ENCODE peak calls at places on chromosomes 3 and 15, in nine cellular contexts. One of them, this sample, is unnamed.

GRCh38 chr3:143885803-143886427 is 37.6 kb upstream of the SLC9A9 start:
- DNase-seq in Peyer's patch: no peak
- DNase-seq in AG09319: peak; percentile 14
- DNase-seq in foreskin fibroblast: peak; percentile 66
- DNase-seq in GM12865: peak; percentile 74
- DNase-seq in neural crest cell: peak; percentile 15
- DNase-seq in lower leg skin: no peak
- DNase-seq in esophagus squamous epithelium: no peak
- DNase-seq in A673: peak; percentile 70
- DNase-seq in this sample: no peak

GRCh38 chr3:197380786-197381185 is 82.4 kb upstream of the DLG1 start:
- DNase-seq in neural crest cell: no peak
- DNase-seq in Peyer's patch: no peak
- DNase-seq in lower leg skin: no peak
- DNase-seq in esophagus squamous epithelium: no peak
- DNase-seq in foreskin fibroblast: no peak
- DNase-seq in A673: no peak
- DNase-seq in AG09319: no peak
- DNase-seq in GM12865: peak; percentile 61
- DNase-seq in this sample: peak; percentile 37

GRCh38 chr15:77860101-77860691 is 217.3 kb downstream of the TBC1D2B start:
- DNase-seq in GM12865: no peak
- DNase-seq in A673: no peak
- DNase-seq in foreskin fibroblast: no peak
- DNase-seq in AG09319: no peak
- DNase-seq in esophagus squamous epithelium: no peak
- DNase-seq in neural crest cell: no peak
- DNase-seq in Peyer's patch: no peak
- DNase-seq in lower leg skin: no peak
- DNase-seq in this sample: no peak

GRCh38 chr3:129593230-129593594 is 13.3 kb downstream of the PLXND1 start:
- DNase-seq in A673: no peak
- DNase-seq in Peyer's patch: no peak
- DNase-seq in AG09319: no peak
- DNase-seq in foreskin fibroblast: no peak
- DNase-seq in esophagus squamous epithelium: no peak
- DNase-seq in neural crest cell: no peak
- DNase-seq in lower leg skin: no peak
- DNase-seq in GM12865: no peak
- DNase-seq in this sample: no peak

GRCh38 chr3:119145500-119146167 is at the start of gene TEX55:
- DNase-seq in A673: peak; percentile 66
- DNase-seq in AG09319: peak; percentile 11
- DNase-seq in GM12865: peak; percentile 46
- DNase-seq in neural crest cell: no peak
- DNase-seq in foreskin fibroblast: peak; percentile 42
- DNase-seq in esophagus squamous epithelium: no peak
- DNase-seq in lower leg skin: no peak
- DNase-seq in Peyer's patch: no peak
- DNase-seq in this sample: no peak

GRCh38 chr15:29568840-29569532 is 253.3 kb downstream of the TJP1 start:
- DNase-seq in Peyer's patch: no peak
- DNase-seq in neural crest cell: no peak
- DNase-seq in AG09319: no peak
- DNase-seq in A673: peak; percentile 40
- DNase-seq in esophagus squamous epithelium: no peak
- DNase-seq in foreskin fibroblast: peak; percentile 21
- DNase-seq in GM12865: peak; percentile 7
- DNase-seq in lower leg skin: no peak
- DNase-seq in this sample: no peak

GRCh38 chr3:112392393-112393359 is 59.7 kb downstream of the CD200 start:
- DNase-seq in GM12865: no peak
- DNase-seq in Peyer's patch: no peak
- DNase-seq in neural crest cell: no peak
- DNase-seq in foreskin fibroblast: no peak
- DNase-seq in AG09319: no peak
- DNase-seq in lower leg skin: no peak
- DNase-seq in esophagus squamous epithelium: no peak
- DNase-seq in A673: no peak
- DNase-seq in this sample: no peak

GRCh38 chr3:82133070-82133606 is 371.7 kb upstream of the GBE1 start:
- DNase-seq in AG09319: peak; percentile 25
- DNase-seq in foreskin fibroblast: peak; percentile 82
- DNase-seq in Peyer's patch: peak; percentile 19
- DNase-seq in neural crest cell: peak; percentile 54
- DNase-seq in esophagus squamous epithelium: no peak
- DNase-seq in A673: peak; percentile 57
- DNase-seq in GM12865: peak; percentile 77
- DNase-seq in lower leg skin: peak; percentile 48
- DNase-seq in this sample: peak; percentile 65

GRCh38 chr15:60548101-60548500 is 69.2 kb upstream of the ICE2 start:
- DNase-seq in lower leg skin: no peak
- DNase-seq in foreskin fibroblast: no peak
- DNase-seq in esophagus squamous epithelium: no peak
- DNase-seq in neural crest cell: no peak
- DNase-seq in GM12865: peak; percentile 94
- DNase-seq in A673: no peak
- DNase-seq in Peyer's patch: no peak
- DNase-seq in AG09319: no peak
- DNase-seq in this sample: no peak

GRCh38 chr3:121883507-121883906 is 10.7 kb upstream of the SLC15A2 start:
- DNase-seq in AG09319: no peak
- DNase-seq in foreskin fibroblast: peak; percentile 6
- DNase-seq in A673: peak; percentile 77
- DNase-seq in Peyer's patch: no peak
- DNase-seq in esophagus squamous epithelium: no peak
- DNase-seq in lower leg skin: no peak
- DNase-seq in GM12865: peak; percentile 28
- DNase-seq in neural crest cell: no peak
- DNase-seq in this sample: no peak

GRCh38 chr3:184582583-184582982 is 21.0 kb downstream of the EPHB3 start:
- DNase-seq in A673: no peak
- DNase-seq in lower leg skin: no peak
- DNase-seq in AG09319: no peak
- DNase-seq in Peyer's patch: no peak
- DNase-seq in foreskin fibroblast: no peak
- DNase-seq in esophagus squamous epithelium: no peak
- DNase-seq in GM12865: no peak
- DNase-seq in neural crest cell: no peak
- DNase-seq in this sample: no peak

GRCh38 chr3:160641675-160642330 is 35.2 kb upstream of the ARL14 start:
- DNase-seq in foreskin fibroblast: peak; percentile 38
- DNase-seq in lower leg skin: no peak
- DNase-seq in AG09319: no peak
- DNase-seq in A673: no peak
- DNase-seq in esophagus squamous epithelium: no peak
- DNase-seq in neural crest cell: no peak
- DNase-seq in GM12865: no peak
- DNase-seq in Peyer's patch: no peak
- DNase-seq in this sample: no peak

GRCh38 chr3:160649596-160649995 is 27.4 kb upstream of the ARL14 start:
- DNase-seq in lower leg skin: no peak
- DNase-seq in AG09319: no peak
- DNase-seq in foreskin fibroblast: no peak
- DNase-seq in neural crest cell: no peak
- DNase-seq in Peyer's patch: no peak
- DNase-seq in GM12865: no peak
- DNase-seq in A673: no peak
- DNase-seq in esophagus squamous epithelium: no peak
- DNase-seq in this sample: no peak

GRCh38 chr3:160644491-160644890 is 32.5 kb upstream of the ARL14 start:
- DNase-seq in foreskin fibroblast: no peak
- DNase-seq in neural crest cell: no peak
- DNase-seq in esophagus squamous epithelium: no peak
- DNase-seq in A673: no peak
- DNase-seq in GM12865: no peak
- DNase-seq in Peyer's patch: no peak
- DNase-seq in AG09319: no peak
- DNase-seq in lower leg skin: no peak
- DNase-seq in this sample: no peak

GRCh38 chr3:160648701-160649100 is 28.3 kb upstream of the ARL14 start:
- DNase-seq in esophagus squamous epithelium: no peak
- DNase-seq in A673: no peak
- DNase-seq in neural crest cell: no peak
- DNase-seq in AG09319: no peak
- DNase-seq in foreskin fibroblast: no peak
- DNase-seq in Peyer's patch: no peak
- DNase-seq in GM12865: no peak
- DNase-seq in lower leg skin: no peak
- DNase-seq in this sample: no peak

GRCh38 chr3:160643994-160644393 is 33.0 kb upstream of the ARL14 start:
- DNase-seq in GM12865: peak; percentile 3
- DNase-seq in A673: peak; percentile 1
- DNase-seq in lower leg skin: no peak
- DNase-seq in Peyer's patch: no peak
- DNase-seq in neural crest cell: no peak
- DNase-seq in esophagus squamous epithelium: no peak
- DNase-seq in AG09319: no peak
- DNase-seq in foreskin fibroblast: peak; percentile 20
- DNase-seq in this sample: no peak
- TF ChIP-seq CTCF in GM12865: no peak
- TF ChIP-seq CTCF in A673: no peak
- TF ChIP-seq CTCF in lower leg skin: no peak
- TF ChIP-seq CTCF in Peyer's patch: no peak
- TF ChIP-seq CTCF in neural crest cell: peak; percentile 38
- TF ChIP-seq CTCF in esophagus squamous epithelium: no peak
- TF ChIP-seq CTCF in AG09319: no peak
- TF ChIP-seq CTCF in foreskin fibroblast: peak; percentile 35
- TF ChIP-seq CTCF in this sample: no peak

DNA sequence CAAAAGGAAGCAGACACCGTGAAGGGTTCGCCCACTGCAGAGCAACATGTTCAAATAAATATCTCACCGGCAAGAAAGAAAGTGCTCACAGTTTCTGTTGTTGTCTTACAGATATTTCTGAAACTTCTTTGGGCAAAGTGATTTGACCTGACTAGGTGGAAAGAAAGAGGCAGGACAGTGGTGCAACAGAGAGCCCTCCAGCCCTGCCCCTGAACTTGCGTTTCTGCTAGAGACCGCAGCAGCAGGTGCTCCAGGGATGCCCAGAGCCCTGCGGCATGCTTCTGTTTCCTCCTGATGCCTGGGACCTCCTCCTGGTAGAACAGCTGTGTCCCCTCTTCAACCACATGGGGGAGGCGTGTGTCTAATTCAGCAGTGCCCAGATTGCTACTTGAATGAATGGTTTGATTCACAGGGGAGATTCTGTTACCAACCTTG is 123.4 kb downstream of the ATP10A start:
- DNase-seq in A673: no peak
- DNase-seq in GM12865: peak; percentile 41
- DNase-seq in Peyer's patch: peak; percentile 40
- DNase-seq in lower leg skin: no peak
- DNase-seq in neural crest cell: peak; percentile 14
- DNase-seq in foreskin fibroblast: peak; percentile 73
- DNase-seq in AG09319: peak; percentile 16
- DNase-seq in esophagus squamous epithelium: no peak
- DNase-seq in this sample: peak; percentile 35
- TF ChIP-seq CTCF in A673: no peak
- TF ChIP-seq CTCF in GM12865: no peak
- TF ChIP-seq CTCF in Peyer's patch: no peak
- TF ChIP-seq CTCF in lower leg skin: no peak
- TF ChIP-seq CTCF in neural crest cell: peak; percentile 43
- TF ChIP-seq CTCF in foreskin fibroblast: peak; percentile 59
- TF ChIP-seq CTCF in AG09319: peak; percentile 65
- TF ChIP-seq CTCF in esophagus squamous epithelium: peak; percentile 13
- TF ChIP-seq CTCF in this sample: no peak

GRCh38 chr3:4492240-4493007 is 724 bp upstream of the ITPR1 start:
- DNase-seq in Peyer's patch: peak; percentile 54
- DNase-seq in foreskin fibroblast: peak; percentile 78
- DNase-seq in lower leg skin: peak; percentile 40
- DNase-seq in A673: peak; percentile 56
- DNase-seq in neural crest cell: peak; percentile 23
- DNase-seq in GM12865: no peak
- DNase-seq in AG09319: no peak
- DNase-seq in esophagus squamous epithelium: no peak
- DNase-seq in this sample: peak; percentile 51
- TF ChIP-seq CTCF in Peyer's patch: no peak
- TF ChIP-seq CTCF in foreskin fibroblast: no peak
- TF ChIP-seq CTCF in lower leg skin: no peak
- TF ChIP-seq CTCF in A673: peak; percentile 12
- TF ChIP-seq CTCF in neural crest cell: no peak
- TF ChIP-seq CTCF in GM12865: no peak
- TF ChIP-seq CTCF in AG09319: no peak
- TF ChIP-seq CTCF in esophagus squamous epithelium: no peak
- TF ChIP-seq CTCF in this sample: no peak

DNA sequence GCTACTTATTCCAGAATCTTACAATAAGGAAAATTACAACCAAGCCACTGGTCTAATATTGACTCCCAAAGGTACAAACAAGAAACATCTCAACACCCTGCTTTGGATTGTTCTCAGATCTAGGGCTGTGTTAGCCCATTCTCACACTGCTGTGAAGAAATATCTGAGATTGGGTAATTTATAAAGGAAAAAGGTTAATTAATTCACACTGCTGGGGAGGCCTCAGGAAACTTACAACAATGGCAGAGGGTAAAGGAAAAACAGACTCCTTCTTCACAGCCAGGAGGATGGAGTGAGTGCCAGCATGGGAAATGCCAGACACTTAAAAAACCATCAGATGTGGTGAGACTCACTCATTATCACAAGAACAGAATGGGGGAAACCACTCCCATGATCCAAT is 208.3 kb downstream of the ULK4 start:
- DNase-seq in Peyer's patch: no peak
- DNase-seq in A673: no peak
- DNase-seq in neural crest cell: no peak
- DNase-seq in foreskin fibroblast: no peak
- DNase-seq in esophagus squamous epithelium: no peak
- DNase-seq in GM12865: no peak
- DNase-seq in lower leg skin: no peak
- DNase-seq in AG09319: no peak
- DNase-seq in this sample: no peak
- TF ChIP-seq CTCF in Peyer's patch: no peak
- TF ChIP-seq CTCF in A673: no peak
- TF ChIP-seq CTCF in neural crest cell: no peak
- TF ChIP-seq CTCF in foreskin fibroblast: no peak
- TF ChIP-seq CTCF in esophagus squamous epithelium: no peak
- TF ChIP-seq CTCF in GM12865: no peak
- TF ChIP-seq CTCF in lower leg skin: no peak
- TF ChIP-seq CTCF in AG09319: no peak
- TF ChIP-seq CTCF in this sample: no peak

GRCh38 chr3:17234382-17234781 is 349.6 kb downstream of the PLCL2 start:
- DNase-seq in esophagus squamous epithelium: no peak
- DNase-seq in foreskin fibroblast: no peak
- DNase-seq in A673: no peak
- DNase-seq in lower leg skin: no peak
- DNase-seq in AG09319: no peak
- DNase-seq in neural crest cell: no peak
- DNase-seq in GM12865: no peak
- DNase-seq in Peyer's patch: no peak
- DNase-seq in this sample: no peak
- TF ChIP-seq CTCF in esophagus squamous epithelium: no peak
- TF ChIP-seq CTCF in foreskin fibroblast: no peak
- TF ChIP-seq CTCF in A673: no peak
- TF ChIP-seq CTCF in lower leg skin: no peak
- TF ChIP-seq CTCF in AG09319: no peak
- TF ChIP-seq CTCF in neural crest cell: no peak
- TF ChIP-seq CTCF in GM12865: no peak
- TF ChIP-seq CTCF in Peyer's patch: no peak
- TF ChIP-seq CTCF in this sample: no peak

GRCh38 chr3:66971245-66971644 is 26.9 kb upstream of the KBTBD8 start:
- DNase-seq in Peyer's patch: no peak
- DNase-seq in GM12865: no peak
- DNase-seq in foreskin fibroblast: no peak
- DNase-seq in AG09319: no peak
- DNase-seq in esophagus squamous epithelium: no peak
- DNase-seq in neural crest cell: no peak
- DNase-seq in A673: no peak
- DNase-seq in lower leg skin: no peak
- DNase-seq in this sample: no peak
- TF ChIP-seq CTCF in Peyer's patch: no peak
- TF ChIP-seq CTCF in GM12865: no peak
- TF ChIP-seq CTCF in foreskin fibroblast: no peak
- TF ChIP-seq CTCF in AG09319: no peak
- TF ChIP-seq CTCF in esophagus squamous epithelium: no peak
- TF ChIP-seq CTCF in neural crest cell: no peak
- TF ChIP-seq CTCF in A673: no peak
- TF ChIP-seq CTCF in lower leg skin: no peak
- TF ChIP-seq CTCF in this sample: no peak

This sample was measured in mesothelial cell of epicardium.